ENCODE peak calls at places on chromosomes 5 and 9, in nine cellular contexts. I is A673; P is ecto neural progenitor cell; V is HepG2; L is ovary; N is stimulated activated CD4-positive, alpha-beta T cell treated with anti-CD3 and anti-CD28 coated beads, Interleukin-4, amount 100 ng/mL, for 24 hours; A is NCI-H2171 treated with DMSO at 0.1 percent for 48 hours; G is endothelial cell; T is foreskin keratinocyte. Q is an unnamed sample.

GRCh38 chr5:34499001-34499734 is 157.0 kb upstream of the RAI14 start:
- DNase-seq in I (peak; percentile 13), P (no peak), V (no peak), L (no peak), N (peak; percentile 18), A (no peak), G (no peak), T (peak; percentile 73), Q (no peak)

GRCh38 chr5:624118-624950 is 12.2 kb downstream of the CEP72 start:
- DNase-seq in I (no peak), P (no peak), V (no peak), L (no peak), N (no peak), A (no peak), G (no peak), T (no peak), Q (no peak)

GRCh38 chr9:109519366-109519765 is 21.3 kb upstream of the PTPN3 start:
- DNase-seq in I (no peak), P (no peak), V (no peak), L (no peak), N (no peak), A (no peak), G (no peak), T (no peak), Q (no peak)

GRCh38 chr5:57841671-57842375 is 359.2 kb upstream of the ACTBL2 start:
- DNase-seq in I (peak; percentile 86), P (peak; percentile 50), V (no peak), L (no peak), N (no peak), A (no peak), G (peak; percentile 17), T (peak; percentile 100), Q (no peak)

GRCh38 chr9:114273461-114273881 is 49.4 kb upstream of the ORM1 start:
- DNase-seq in I (no peak), P (no peak), V (no peak), L (peak; percentile 29), N (no peak), A (no peak), G (no peak), T (peak; percentile 90), Q (no peak)

GRCh38 chr5:154097031-154097430 is 58.3 kb downstream of the MFAP3 start:
- DNase-seq in I (no peak), P (no peak), V (peak; percentile 3), L (no peak), N (no peak), A (no peak), G (no peak), T (peak; percentile 18), Q (no peak)

GRCh38 chr9:33813712-33814641 is 3.0 kb upstream of the UBE2R2 start:
- DNase-seq in I (peak; percentile 69), P (no peak), V (peak; percentile 50), L (no peak), N (peak; percentile 23), A (peak; percentile 43), G (no peak), T (peak; percentile 90), Q (no peak)

GRCh38 chr9:130707225-130707976 is 13.8 kb downstream of the EXOSC2 start:
- DNase-seq in I (peak; percentile 68), P (peak; percentile 63), V (peak; percentile 63), L (peak; percentile 61), N (peak; percentile 79), A (peak; percentile 79), G (peak; percentile 67), T (no peak), Q (peak; percentile 50)

GRCh38 chr9:91751922-91752321 is 198.1 kb downstream of the ROR2 start:
- DNase-seq in I (no peak), P (no peak), V (no peak), L (no peak), N (no peak), A (no peak), G (no peak), T (no peak), Q (no peak)

GRCh38 chr5:77170-77501 is 14.8 kb upstream of the PLEKHG4B start:
- DNase-seq in I (no peak), P (no peak), V (no peak), L (no peak), N (no peak), A (no peak), G (no peak), T (no peak), Q (no peak)

GRCh38 chr5:118968925-118969375 is 19.4 kb downstream of the DTWD2 start:
- DNase-seq in I (no peak), P (peak; percentile 46), V (peak; percentile 37), L (no peak), N (no peak), A (no peak), G (no peak), T (no peak), Q (no peak)

GRCh38 chr9:38391278-38392118 is 1.0 kb upstream of the ALDH1B1 start:
- DNase-seq in I (no peak), P (no peak), V (no peak), L (no peak), N (no peak), A (no peak), G (no peak), T (no peak), Q (no peak)

GRCh38 chr5:54753034-54753433 is 232.4 kb downstream of the ESM1 start:
- DNase-seq in I (no peak), P (no peak), V (no peak), L (no peak), N (no peak), A (no peak), G (no peak), T (peak; percentile 24), Q (no peak)

GRCh38 chr5:109531262-109531661 is 121.5 kb upstream of the PJA2 start:
- DNase-seq in I (no peak), P (no peak), V (no peak), L (no peak), N (no peak), A (no peak), G (no peak), T (no peak), Q (no peak)

GRCh38 chr5:158390556-158390955 is 531.6 kb upstream of the CLINT1 start:
- DNase-seq in I (peak; percentile 0), P (no peak), V (no peak), L (no peak), N (no peak), A (no peak), G (no peak), T (peak; percentile 75), Q (no peak)

GRCh38 chr5:160001457-160001856 is 7.5 kb upstream of the TTC1 start:
- DNase-seq in I (no peak), P (no peak), V (no peak), L (no peak), N (no peak), A (no peak), G (no peak), T (no peak), Q (no peak)

GRCh38 chr5:106152569-106152968 is 1518.2 kb downstream of the EFNA5 start:
- DNase-seq in I (no peak), P (no peak), V (no peak), L (no peak), N (no peak), A (no peak), G (no peak), T (no peak), Q (no peak)

GRCh38 chr9:127319366-127320121 is 55.0 kb downstream of the GARNL3 start:
- DNase-seq in I (peak; percentile 59), P (no peak), V (no peak), L (no peak), N (no peak), A (no peak), G (no peak), T (no peak), Q (no peak)

GRCh38 chr5:122182491-122182921 is 53.2 kb downstream of the ZNF474 start:
- DNase-seq in I (peak; percentile 78), P (no peak), V (no peak), L (peak; percentile 44), N (no peak), A (no peak), G (no peak), T (peak; percentile 94), Q (no peak)

GRCh38 chr9:134491436-134491835 is 150.2 kb upstream of the COL5A1 start:
- DNase-seq in I (no peak), P (no peak), V (no peak), L (no peak), N (no peak), A (no peak), G (no peak), T (no peak), Q (no peak)

GRCh38 chr5:128455861-128456361 is 82.1 kb downstream of the FBN2 start:
- DNase-seq in I (peak; percentile 0), P (peak; percentile 66), V (no peak), L (no peak), N (no peak), A (peak; percentile 70), G (no peak), T (no peak), Q (no peak)

GRCh38 chr9:77883846-77884771 is 147.5 kb downstream of the GNAQ start:
- DNase-seq in I (peak; percentile 24), P (no peak), V (no peak), L (no peak), N (no peak), A (no peak), G (no peak), T (peak; percentile 90), Q (no peak)

GRCh38 chr5:116358911-116359418 is 215.7 kb downstream of the SEMA6A start:
- DNase-seq in I (no peak), P (no peak), V (no peak), L (no peak), N (no peak), A (no peak), G (no peak), T (no peak), Q (no peak)

GRCh38 chr9:129333961-129334743 is 156.1 kb upstream of the IER5L start:
- DNase-seq in I (peak; percentile 88), P (peak; percentile 90), V (peak; percentile 94), L (peak; percentile 95), N (peak; percentile 15), A (peak; percentile 69), G (peak; percentile 41), T (peak; percentile 98), Q (peak; percentile 79)

GRCh38 chr9:76537150-76537646 is 78.2 kb downstream of the GCNT1 start:
- DNase-seq in I (no peak), P (no peak), V (no peak), L (no peak), N (no peak), A (no peak), G (no peak), T (no peak), Q (no peak)

GRCh38 chr9:93671030-93671358 is 94.6 kb downstream of the PHF2 start:
- DNase-seq in I (no peak), P (no peak), V (no peak), L (no peak), N (no peak), A (no peak), G (no peak), T (no peak), Q (no peak)

GRCh38 chr5:107502711-107503110 is 168.0 kb downstream of the EFNA5 start:
- DNase-seq in I (peak; percentile 30), P (no peak), V (no peak), L (no peak), N (no peak), A (peak; percentile 95), G (no peak), T (no peak), Q (no peak)

GRCh38 chr5:145260670-145261069 is 574.5 kb downstream of the PRELID2 start:
- DNase-seq in I (no peak), P (no peak), V (no peak), L (no peak), N (no peak), A (no peak), G (no peak), T (peak; percentile 8), Q (no peak)

GRCh38 chr9:107878462-107878861 is 388.9 kb upstream of the KLF4 start:
- DNase-seq in I (no peak), P (no peak), V (no peak), L (no peak), N (no peak), A (no peak), G (no peak), T (no peak), Q (no peak)

GRCh38 chr5:147532157-147532556 is 22.3 kb upstream of the DPYSL3 start:
- DNase-seq in I (no peak), P (no peak), V (no peak), L (no peak), N (no peak), A (no peak), G (no peak), T (peak; percentile 6), Q (no peak)

GRCh38 chr5:167767775-167768174 is 523.7 kb upstream of the WWC1 start:
- DNase-seq in I (no peak), P (no peak), V (no peak), L (no peak), N (no peak), A (no peak), G (no peak), T (peak; percentile 28), Q (no peak)

Q was measured in progenitor cell of endocrine pancreas.